ENCODE peak calls at places on chromosomes 4 and X, in nine cellular contexts. P is left ventricle myocardium inferior, T is WERI-Rb-1, L is fibroblast of lung, S is MM.1S, D is suprapubic skin, K is tibial artery, A is pancreas, M is hepatocyte. U is an unnamed sample.

GRCh38 chr4:56937262-56937661 is 29.6 kb downstream of the REST start:
- DNase-seq in A (no peak), S (no peak), P (no peak), K (no peak), T (no peak), L (peak; percentile 91), M (no peak), D (no peak), U (peak; percentile 78)

GRCh38 chr4:125664091-125664767 is 349.5 kb downstream of the FAT4 start:
- DNase-seq in A (no peak), S (no peak), L (peak; percentile 2), P (no peak), K (no peak), M (no peak), T (peak; percentile 56), D (no peak), U (no peak)

GRCh38 chrX:47221756-47222155 is 3.3 kb downstream of the CDK16 start:
- DNase-seq in P (no peak), D (no peak), M (no peak), T (no peak), L (no peak), K (no peak), S (no peak), A (no peak), U (no peak)

GRCh38 chr4:140641789-140642439 is 73.2 kb upstream of the UCP1 start:
- DNase-seq in A (no peak), P (peak; percentile 14), M (peak; percentile 55), S (peak; percentile 13), K (no peak), D (no peak), L (no peak), T (no peak), U (no peak)

GRCh38 chrX:12802741-12803140 is 11.5 kb downstream of the PRPS2 start:
- DNase-seq in A (no peak), P (no peak), D (no peak), K (no peak), T (no peak), M (no peak), L (no peak), S (no peak), U (no peak)

GRCh38 chr4:152663203-152664066 is 16.4 kb downstream of the TMEM154 start:
- DNase-seq in A (no peak), K (no peak), M (no peak), T (no peak), L (no peak), S (peak; percentile 60), P (no peak), D (no peak), U (no peak)

GRCh38 chr4:39353478-39354177 is 12.5 kb downstream of the RFC1 start:
- DNase-seq in T (no peak), M (peak; percentile 20), S (peak; percentile 93), D (no peak), P (no peak), K (no peak), A (no peak), L (peak; percentile 49), U (peak; percentile 55)

GRCh38 chr4:106287353-106287969 is 28.5 kb downstream of the TBCK start:
- DNase-seq in D (no peak), K (no peak), S (no peak), A (no peak), M (peak; percentile 71), T (no peak), L (peak; percentile 69), P (no peak), U (peak; percentile 15)

GRCh38 chr4:20418865-20419451 is 167.3 kb downstream of the SLIT2 start:
- DNase-seq in P (no peak), L (peak; percentile 68), S (peak; percentile 86), M (peak; percentile 47), D (no peak), K (no peak), T (no peak), A (no peak), U (peak; percentile 31)

GRCh38 chr4:5452156-5452555 is 256.2 kb downstream of the EVC2 start:
- DNase-seq in A (no peak), P (no peak), L (no peak), S (no peak), K (peak; percentile 50), T (no peak), D (peak; percentile 59), M (no peak), U (no peak)

GRCh38 chrX:67610282-67610681 is 66.5 kb downstream of the AR start:
- DNase-seq in D (no peak), S (peak; percentile 54), M (no peak), A (no peak), P (no peak), K (no peak), T (no peak), L (no peak), U (no peak)

GRCh38 chrX:67601771-67602170 is 58.0 kb downstream of the AR start:
- DNase-seq in S (no peak), M (no peak), T (no peak), A (no peak), P (no peak), D (no peak), K (no peak), L (peak; percentile 56), U (no peak)

GRCh38 chrX:67607436-67607835 is 63.6 kb downstream of the AR start:
- DNase-seq in K (no peak), L (peak; percentile 63), A (no peak), M (no peak), P (no peak), S (no peak), T (no peak), D (no peak), U (no peak)

GRCh38 chrX:67599532-67599931 is 55.7 kb downstream of the AR start:
- DNase-seq in M (no peak), L (no peak), D (no peak), A (no peak), K (no peak), P (no peak), S (no peak), T (no peak), U (no peak)

GRCh38 chrX:67604979-67605703 is 61.3 kb downstream of the AR start:
- DNase-seq in K (no peak), D (no peak), A (no peak), T (no peak), L (peak; percentile 92), M (peak; percentile 25), S (peak; percentile 73), P (no peak), U (no peak)
- H3K27ac ChIP-seq in K (peak overlapping the region; percentile 37), D (no peak overlapping the region), A (no peak overlapping the region), T (no peak overlapping the region), L (peak overlapping the region; percentile 67), M (peak overlapping the region; percentile 35), S (peak overlapping the region; percentile 16), P (no peak overlapping the region), U (no peak overlapping the region)

GRCh38 chrX:18828832-18829404 is 121.5 kb downstream of the PPEF1 start:
- DNase-seq in K (no peak), A (no peak), M (peak; percentile 16), T (no peak), P (no peak), S (no peak), L (peak; percentile 8), D (no peak), U (peak; percentile 0)
- TF ChIP-seq CTCF in K (no peak), A (no peak), M (no peak), T (peak; percentile 11), P (no peak), S (no peak), L (no peak), D (no peak), U (no peak)

GRCh38 chr4:155617312-155617711 is 49.3 kb upstream of the GUCY1A1 start:
- DNase-seq in K (no peak), T (no peak), A (no peak), P (no peak), D (no peak), M (no peak), L (peak; percentile 65), S (no peak), U (no peak)

GRCh38 chr4:155616112-155616511 is 50.5 kb upstream of the GUCY1A1 start:
- DNase-seq in L (no peak), D (no peak), T (no peak), P (no peak), K (no peak), S (no peak), M (no peak), A (no peak), U (no peak)

GRCh38 chr4:155614111-155614762 is 52.4 kb upstream of the GUCY1A1 start:
- DNase-seq in T (no peak), A (no peak), M (no peak), K (no peak), D (no peak), S (no peak), L (peak; percentile 60), P (no peak), U (no peak)

GRCh38 chr4:155618183-155618838 is 48.3 kb upstream of the GUCY1A1 start:
- DNase-seq in A (no peak), M (no peak), T (no peak), K (no peak), L (no peak), P (no peak), S (no peak), D (no peak), U (no peak)

DNA sequence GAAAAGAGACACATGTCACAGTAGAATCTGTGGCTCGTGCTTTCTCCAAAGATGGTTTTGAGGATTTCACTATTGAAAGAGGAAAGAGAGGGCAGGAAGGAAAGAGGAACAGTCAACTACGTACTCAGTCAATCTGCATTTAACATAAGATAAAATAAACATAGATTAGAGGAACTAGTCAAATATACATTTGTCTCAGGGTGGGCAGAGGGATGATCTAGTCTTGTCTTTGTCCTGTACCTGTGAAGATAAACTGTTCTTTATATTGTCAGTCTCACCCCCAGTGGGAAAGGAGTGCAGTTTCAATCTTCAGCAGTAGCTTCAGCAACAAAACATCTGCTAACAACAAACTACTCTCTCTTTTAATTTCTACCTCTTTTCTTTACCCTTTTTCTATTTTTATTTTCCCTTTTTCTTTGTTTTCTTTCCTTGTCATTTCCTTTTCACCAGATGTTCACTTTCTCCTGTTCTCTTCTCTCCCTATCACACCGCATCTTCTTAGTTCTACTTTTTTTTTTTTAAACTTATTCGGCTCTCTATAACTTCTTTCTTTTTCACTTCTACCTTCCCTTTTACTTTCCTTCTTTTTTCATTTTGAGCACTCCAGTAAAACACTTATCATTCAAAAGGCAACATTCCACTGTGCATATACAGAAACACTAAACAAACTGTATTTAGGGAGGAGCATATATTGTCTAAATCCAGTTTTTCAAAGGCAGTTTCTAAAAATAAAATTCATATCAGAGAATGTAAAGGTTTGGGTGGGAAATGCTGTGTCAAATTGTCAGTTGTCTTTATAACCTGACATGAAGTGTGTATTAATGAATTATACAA is 51.4 kb upstream of the GUCY1A1 start:
- DNase-seq in P (no peak), K (no peak), L (no peak), D (no peak), T (no peak), A (no peak), M (no peak), S (no peak), U (no peak)
- H3K27ac ChIP-seq in P (peak overlapping the region; percentile 64), K (no peak overlapping the region), L (no peak overlapping the region), D (no peak overlapping the region), T (no peak overlapping the region), A (no peak overlapping the region), M (no peak overlapping the region), S (no peak overlapping the region), U (no peak overlapping the region)

DNA sequence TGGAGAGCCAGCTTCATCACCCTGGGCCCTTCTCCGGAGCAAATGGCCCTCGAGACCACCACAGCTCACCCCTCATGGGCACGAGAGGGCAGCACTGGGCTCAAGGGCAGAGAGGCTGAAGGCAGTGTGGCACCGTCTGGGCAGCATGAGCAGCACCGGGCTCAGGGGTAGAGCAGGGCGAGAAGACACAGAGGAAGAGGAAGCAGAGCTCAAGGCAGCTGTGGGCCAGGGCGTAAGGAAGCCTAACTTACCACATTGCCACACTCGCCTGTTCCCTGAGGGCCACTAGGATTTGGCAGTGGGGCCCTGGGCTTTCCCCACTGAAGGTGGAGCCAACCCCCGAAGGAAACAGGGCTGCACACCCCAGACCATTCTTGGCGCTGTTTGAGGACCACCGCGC is 15.5 kb downstream of the ZNF185 start:
- DNase-seq in T (no peak), K (no peak), A (no peak), M (no peak), P (no peak), L (no peak), D (no peak), S (no peak), U (no peak)
- TF ChIP-seq CTCF in T (no peak), K (no peak), A (no peak), M (no peak), P (no peak), L (no peak), D (no peak), S (no peak), U (no peak)

U was measured in RWPE1.